ENCODE peak calls at places on chromosomes 13 and 19, in seven cellular contexts. Q is tibial artery; S is foreskin fibroblast; T is AG04449; X is SJCRH30; I is CD8-positive, alpha-beta memory T cell; J is nucleus accumbens. W is an unnamed sample.

GRCh38 chr19:741506-742131 is 9.3 kb upstream of the MISP start:
- DNase-seq in Q (no peak), S (no peak), T (no peak), X (peak; percentile 46), I (no peak), J (no peak), W (no peak)

GRCh38 chr13:37669845-37670244 is 71.3 kb upstream of the POSTN start:
- DNase-seq in Q (no peak), S (no peak), T (no peak), X (no peak), I (no peak), J (no peak), W (no peak)

GRCh38 chr13:114025432-114026127 is 51.7 kb upstream of the C13orf46 start:
- DNase-seq in Q (peak; percentile 35), S (peak; percentile 63), T (no peak), X (peak; percentile 79), I (no peak), J (no peak), W (no peak)

GRCh38 chr13:75432045-75432444 is 49.9 kb downstream of the TBC1D4 start:
- DNase-seq in Q (no peak), S (no peak), T (no peak), X (no peak), I (no peak), J (no peak), W (no peak)

GRCh38 chr19:38682872-38683392 is 35.5 kb downstream of the ACTN4 start:
- DNase-seq in Q (no peak), S (no peak), T (no peak), X (no peak), I (no peak), J (no peak), W (peak; percentile 58)

GRCh38 chr13:110308377-110309158 is 1.5 kb downstream of the COL4A2 start:
- DNase-seq in Q (peak; percentile 78), S (no peak), T (no peak), X (peak; percentile 56), I (no peak), J (no peak), W (peak; percentile 80)

GRCh38 chr19:485583-486236 is 10.6 kb upstream of the MADCAM1 start:
- DNase-seq in Q (peak; percentile 83), S (peak; percentile 69), T (no peak), X (peak; percentile 58), I (no peak), J (peak; percentile 95), W (no peak)

GRCh38 chr19:55962186-55962585 is 14.6 kb downstream of the NLRP8 start:
- DNase-seq in Q (no peak), S (no peak), T (no peak), X (no peak), I (no peak), J (no peak), W (no peak)

GRCh38 chr19:4052114-4052992 is 14.3 kb downstream of the ZBTB7A start:
- DNase-seq in Q (peak; percentile 69), S (no peak), T (no peak), X (no peak), I (no peak), J (peak; percentile 69), W (no peak)

GRCh38 chr19:39858541-39858940 is 12.4 kb upstream of the FBL start:
- DNase-seq in Q (no peak), S (no peak), T (no peak), X (no peak), I (no peak), J (no peak), W (no peak)

GRCh38 chr19:32296694-32297093 is 48.7 kb upstream of the ZNF507 start:
- DNase-seq in Q (no peak), S (no peak), T (no peak), X (no peak), I (no peak), J (no peak), W (no peak)

GRCh38 chr19:12668937-12669271 is 2.3 kb downstream of the WDR83 start:
- DNase-seq in Q (peak; percentile 77), S (peak; percentile 71), T (no peak), X (peak; percentile 58), I (peak; percentile 68), J (no peak), W (peak; percentile 68)

GRCh38 chr13:70792121-70792520 is 683.9 kb upstream of the KLHL1 start:
- DNase-seq in Q (no peak), S (no peak), T (no peak), X (no peak), I (no peak), J (no peak), W (no peak)

GRCh38 chr13:26591672-26592071 is 34.2 kb downstream of the WASF3 start:
- DNase-seq in Q (no peak), S (no peak), T (no peak), X (no peak), I (no peak), J (no peak), W (no peak)

GRCh38 chr13:42048323-42048624 is 174 bp upstream of the DGKH start:
- DNase-seq in Q (no peak), S (no peak), T (no peak), X (no peak), I (no peak), J (no peak), W (no peak)

GRCh38 chr19:1451916-1452801 is 2.2 kb downstream of the APC2 start:
- DNase-seq in Q (no peak), S (no peak), T (no peak), X (no peak), I (no peak), J (peak; percentile 82), W (no peak)

GRCh38 chr13:43348397-43348796 is 325.0 kb downstream of the DNAJC15 start:
- DNase-seq in Q (no peak), S (peak; percentile 6), T (no peak), X (peak; percentile 26), I (no peak), J (no peak), W (no peak)

GRCh38 chr13:67023088-67023893 is 206.8 kb downstream of the PCDH9 start:
- DNase-seq in Q (no peak), S (peak; percentile 50), T (peak; percentile 34), X (peak; percentile 72), I (no peak), J (no peak), W (peak; percentile 7)

GRCh38 chr19:45607071-45608029 is 5.3 kb upstream of the GPR4 start:
- DNase-seq in Q (peak; percentile 83), S (peak; percentile 44), T (no peak), X (peak; percentile 73), I (peak; percentile 21), J (peak; percentile 29), W (peak; percentile 81)

GRCh38 chr13:60165391-60166099 is 1.8 kb upstream of the DIAPH3 start:
- DNase-seq in Q (no peak), S (no peak), T (no peak), X (no peak), I (no peak), J (no peak), W (no peak)

GRCh38 chr13:108322206-108322824 is 52.8 kb downstream of the TNFSF13B start:
- DNase-seq in Q (no peak), S (peak; percentile 15), T (no peak), X (no peak), I (peak; percentile 22), J (no peak), W (no peak)

GRCh38 chr13:104757712-104758111 is 1691.5 kb upstream of the SLC10A2 start:
- DNase-seq in Q (no peak), S (no peak), T (no peak), X (no peak), I (no peak), J (no peak), W (no peak)

GRCh38 chr19:45103200-45103624 is 10.2 kb downstream of the PPP1R37 start:
- DNase-seq in Q (no peak), S (peak; percentile 37), T (no peak), X (peak; percentile 29), I (peak; percentile 56), J (no peak), W (peak; percentile 43)

GRCh38 chr13:28273919-28274318 is 135.6 kb downstream of the PAN3 start:
- DNase-seq in Q (no peak), S (no peak), T (no peak), X (no peak), I (no peak), J (no peak), W (no peak)

GRCh38 chr19:782195-783043 is 14.8 kb upstream of the PTBP1 start:
- DNase-seq in Q (no peak), S (no peak), T (peak; percentile 17), X (peak; percentile 66), I (no peak), J (no peak), W (peak; percentile 68)

GRCh38 chr13:108368240-108368898 is 98.9 kb downstream of the TNFSF13B start:
- DNase-seq in Q (no peak), S (no peak), T (no peak), X (no peak), I (no peak), J (no peak), W (no peak)

GRCh38 chr13:31207630-31208549 is 8.1 kb downstream of the B3GLCT start:
- DNase-seq in Q (no peak), S (peak; percentile 45), T (no peak), X (peak; percentile 50), I (no peak), J (no peak), W (peak; percentile 73)

GRCh38 chr13:43934273-43934672 is 54.6 kb downstream of the LACC1 start:
- DNase-seq in Q (no peak), S (peak; percentile 2), T (no peak), X (no peak), I (no peak), J (no peak), W (no peak)

GRCh38 chr13:107928762-107929161 is 286.6 kb downstream of the LIG4 start:
- DNase-seq in Q (no peak), S (no peak), T (no peak), X (no peak), I (no peak), J (no peak), W (no peak)

GRCh38 chr19:7500811-7501450 is 12.1 kb upstream of the PEX11G start:
- DNase-seq in Q (no peak), S (peak; percentile 40), T (no peak), X (no peak), I (no peak), J (peak; percentile 71), W (no peak)

GRCh38 chr19:33055718-33056117 is 9.0 kb downstream of the RHPN2 start:
- DNase-seq in Q (no peak), S (no peak), T (no peak), X (no peak), I (no peak), J (no peak), W (no peak)

GRCh38 chr13:113082198-113083021 is 23.2 kb upstream of the F7 start:
- DNase-seq in Q (no peak), S (no peak), T (no peak), X (no peak), I (no peak), J (no peak), W (no peak)

GRCh38 chr13:77329133-77330008 is 2.5 kb upstream of the MYCBP2 start:
- DNase-seq in Q (peak; percentile 92), S (peak; percentile 98), T (peak; percentile 82), X (peak; percentile 83), I (peak; percentile 92), J (peak; percentile 80), W (peak; percentile 92)

GRCh38 chr19:38674388-38675133 is 27.1 kb downstream of the ACTN4 start:
- DNase-seq in Q (no peak), S (no peak), T (no peak), X (peak; percentile 90), I (no peak), J (no peak), W (no peak)

GRCh38 chr13:77492982-77493381 is 42.5 kb upstream of the SCEL start:
- DNase-seq in Q (no peak), S (peak; percentile 19), T (no peak), X (no peak), I (no peak), J (no peak), W (peak; percentile 39)

GRCh38 chr13:42600943-42601342 is 27.0 kb downstream of the TNFSF11 start:
- DNase-seq in Q (no peak), S (no peak), T (no peak), X (no peak), I (no peak), J (no peak), W (no peak)